ENCODE peak calls at places on chromosomes 4 and X, in six cellular contexts. L is HepG2, P is A549, E is NB4, A is K562, V is GM12878. F is an unnamed sample.
A peak's percentile ranks its signal among the peaks of the same experiment; 100 is the strongest.

GRCh38 chr4:89298788-89299152 is 8.8 kb downstream of the GPRIN3 start:
- DNase-seq in A (no peak), E (peak; percentile 43), V (no peak), L (no peak), P (no peak), F (no peak)

GRCh38 chrX:107628662-107629532 is 587 bp downstream of the PRPS1 start:
- DNase-seq in A (peak; percentile 33), E (peak; percentile 72), V (no peak), P (peak; percentile 50), L (peak; percentile 25), F (peak; percentile 26)

GRCh38 chr4:25950476-25951389 is 36.7 kb downstream of the SMIM20 start:
- DNase-seq in P (no peak), L (peak; percentile 13), A (no peak), V (no peak), E (no peak), F (no peak)

GRCh38 chr4:105895324-105895608 is at the start of gene NPNT:
- DNase-seq in E (no peak), V (no peak), A (no peak), P (no peak), L (no peak), F (no peak)

GRCh38 chrX:110006161-110006560 is 3.2 kb downstream of the TMEM164 start:
- DNase-seq in L (no peak), E (no peak), P (no peak), A (no peak), V (no peak), F (no peak)

GRCh38 chr4:55859711-55860110 is 6.3 kb downstream of the EXOC1 start:
- DNase-seq in A (no peak), E (no peak), P (no peak), V (no peak), L (no peak), F (no peak)

GRCh38 chr4:85979276-85979675 is 380.6 kb downstream of the MAPK10 start:
- DNase-seq in V (peak; percentile 30), A (no peak), P (no peak), E (no peak), L (no peak), F (no peak)

GRCh38 chr4:85968945-85969830 is 390.7 kb downstream of the MAPK10 start:
- DNase-seq in E (peak; percentile 36), A (peak; percentile 10), V (no peak), L (peak; percentile 33), P (peak; percentile 35), F (peak; percentile 82)

GRCh38 chr4:56908206-56909082 is 744 bp downstream of the REST start:
- DNase-seq in A (peak; percentile 86), P (peak; percentile 32), V (no peak), E (peak; percentile 92), L (peak; percentile 47), F (peak; percentile 76)

GRCh38 chr4:118968006-118968405 is 79.4 kb downstream of the SYNPO2 start:
- DNase-seq in P (no peak), A (no peak), E (peak; percentile 93), V (peak; percentile 67), L (no peak), F (peak; percentile 38)

GRCh38 chr4:77022581-77023133 is 53.1 kb downstream of the CCNI start:
- DNase-seq in V (no peak), A (no peak), E (no peak), L (no peak), P (no peak), F (peak; percentile 76)

GRCh38 chrX:38654302-38654701 is 93.0 kb downstream of the TSPAN7 start:
- DNase-seq in P (peak; percentile 21), V (no peak), A (peak; percentile 22), L (peak; percentile 36), E (peak; percentile 21), F (peak; percentile 43)

GRCh38 chr4:172865531-172866127 is 303.0 kb upstream of the GALNT7 start:
- DNase-seq in E (no peak), A (no peak), P (no peak), V (no peak), L (no peak), F (no peak)

GRCh38 chr4:172868271-172868670 is 300.3 kb upstream of the GALNT7 start:
- DNase-seq in L (no peak), A (no peak), P (no peak), V (no peak), E (no peak), F (no peak)

GRCh38 chr4:172866421-172866820 is 302.2 kb upstream of the GALNT7 start:
- DNase-seq in V (no peak), A (no peak), P (no peak), L (no peak), E (no peak), F (no peak)

GRCh38 chr4:172869621-172870268 is 298.9 kb upstream of the GALNT7 start:
- DNase-seq in A (no peak), P (no peak), L (no peak), E (no peak), V (no peak), F (no peak)

GRCh38 chr4:172871381-172871780 is 297.2 kb upstream of the GALNT7 start:
- DNase-seq in A (no peak), E (no peak), L (no peak), V (no peak), P (peak; percentile 13), F (no peak)
- TF ChIP-seq MYC in A (no peak), E (no peak), L (no peak), V (no peak), P (no peak), F (no peak)

DNA sequence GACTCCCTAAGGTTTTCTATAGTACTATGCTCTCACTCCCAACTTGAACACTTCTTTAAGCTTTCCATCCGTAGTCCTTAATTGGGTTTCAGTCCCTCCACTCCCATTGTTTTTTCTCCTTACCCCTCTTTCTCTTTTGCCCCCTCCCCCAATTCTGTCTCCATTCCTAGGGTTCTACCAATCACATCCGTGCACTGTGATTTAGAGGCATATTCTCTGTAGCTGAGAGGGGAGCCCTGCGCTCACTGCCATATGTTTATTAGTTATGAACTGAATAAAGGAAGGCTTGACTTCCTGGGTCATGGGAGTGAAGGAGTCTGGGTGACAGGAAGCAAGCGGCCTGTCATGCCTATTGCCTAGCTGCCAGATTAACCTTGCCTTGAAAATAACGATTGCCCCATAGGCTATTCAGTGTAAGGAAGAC is 470 bp downstream of the MCTS1 start:
- DNase-seq in P (peak; percentile 38), V (no peak), L (peak; percentile 5), A (peak; percentile 41), E (peak; percentile 59), F (peak; percentile 45)
- TF ChIP-seq MYC in P (no peak), V (no peak), L (no peak), A (no peak), E (no peak), F (no peak)

GRCh38 chr4:78323439-78323838 is 228.1 kb upstream of the ANXA3 start:
- DNase-seq in E (no peak), L (no peak), A (no peak), V (no peak), P (no peak), F (no peak)

GRCh38 chr4:78320353-78320935 is 231.1 kb upstream of the ANXA3 start:
- DNase-seq in P (no peak), E (peak; percentile 50), L (peak; percentile 18), V (no peak), A (no peak), F (no peak)

GRCh38 chr4:78322032-78322431 is 229.5 kb upstream of the ANXA3 start:
- DNase-seq in E (no peak), P (no peak), L (no peak), A (no peak), V (no peak), F (no peak)

GRCh38 chr4:78324625-78325024 is 226.9 kb upstream of the ANXA3 start:
- DNase-seq in L (no peak), V (no peak), E (no peak), A (no peak), P (no peak), F (no peak)

DNA sequence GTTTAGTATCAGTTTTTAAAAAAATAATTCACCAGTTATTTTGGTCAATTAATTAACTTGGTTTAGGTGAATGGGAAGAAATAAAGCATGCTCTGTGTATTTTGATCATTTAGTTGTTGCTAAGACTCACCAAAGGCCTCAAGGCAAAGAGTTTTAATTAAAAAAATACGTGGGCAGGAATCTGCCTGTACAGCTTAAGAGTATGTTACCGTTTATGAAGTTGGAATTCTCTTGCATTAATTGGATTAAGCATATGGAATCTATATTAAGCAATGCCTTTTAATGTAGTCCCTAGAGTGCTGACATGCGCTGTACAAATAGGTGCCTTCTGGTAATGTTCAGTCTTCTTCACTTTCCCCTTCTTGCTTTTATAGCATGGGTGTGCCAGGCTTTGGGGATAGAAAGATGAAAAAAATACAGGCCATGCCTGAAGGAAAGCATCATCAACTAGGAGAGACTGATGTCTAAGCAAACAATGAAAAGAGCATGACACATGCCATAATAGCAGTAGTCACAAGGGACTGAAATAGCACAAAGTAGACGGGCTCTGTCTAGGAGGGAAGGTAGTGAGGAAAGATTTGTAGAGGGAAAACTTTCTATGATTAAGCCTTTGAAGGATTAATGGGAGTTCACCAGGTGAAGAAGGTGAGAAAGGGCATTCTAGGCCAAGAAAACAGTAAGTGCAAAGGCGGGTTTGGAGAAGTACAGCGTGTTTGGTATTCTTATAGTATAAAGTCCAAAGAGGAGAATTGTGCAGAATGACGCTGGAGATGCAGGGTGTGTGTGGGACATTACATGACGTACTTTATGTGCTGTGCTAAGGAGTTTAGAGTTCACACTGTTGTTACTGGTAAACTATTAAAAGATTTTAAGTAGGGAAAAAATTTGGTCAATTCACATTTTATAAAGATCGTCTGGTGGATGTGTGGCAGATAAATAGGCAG is 226.1 kb upstream of the ANXA3 start:
- DNase-seq in E (no peak), A (no peak), P (no peak), V (no peak), L (no peak), F (no peak)
- TF ChIP-seq MYC in E (no peak), A (no peak), P (no peak), V (no peak), L (no peak), F (no peak)

GRCh38 chr4:70901607-70901983 is 574 bp upstream of the MOB1B start:
- DNase-seq in A (no peak), L (peak; percentile 17), V (no peak), P (no peak), E (no peak), F (no peak)

GRCh38 chr4:70903282-70903603 is 1.1 kb downstream of the MOB1B start:
- DNase-seq in P (no peak), V (no peak), A (peak; percentile 89), E (no peak), L (no peak), F (peak; percentile 63)

GRCh38 chr4:70901984-70902576 is at the start of gene MOB1B:
- DNase-seq in P (peak; percentile 81), A (peak; percentile 93), L (peak; percentile 77), V (peak; percentile 34), E (peak; percentile 90), F (peak; percentile 88)

GRCh38 chr4:70902577-70903281 is 560 bp downstream of the MOB1B start:
- DNase-seq in P (peak; percentile 2), L (no peak), E (peak; percentile 52), V (no peak), A (peak; percentile 61), F (peak; percentile 54)
- TF ChIP-seq MYC in P (no peak), L (no peak), E (no peak), V (no peak), A (no peak), F (no peak)

GRCh38 chr4:10029403-10029802 is 8.1 kb upstream of the SLC2A9 start:
- DNase-seq in A (no peak), V (no peak), L (no peak), P (no peak), E (no peak), F (no peak)
- TF ChIP-seq MYC in A (no peak), V (no peak), L (no peak), P (no peak), E (no peak), F (no peak)

GRCh38 chr4:155809835-155810234 is 51.0 kb downstream of the GUCY1B1 start:
- DNase-seq in L (peak; percentile 64), E (peak; percentile 61), V (peak; percentile 55), A (peak; percentile 10), P (peak; percentile 88), F (peak; percentile 58)
- TF ChIP-seq MYC in L (no peak), E (no peak), V (no peak), A (no peak), P (no peak), F (no peak)

GRCh38 chr4:169337510-169337909 is 66.8 kb upstream of the SH3RF1 start:
- DNase-seq in V (no peak), E (no peak), A (no peak), L (no peak), P (no peak), F (no peak)
- TF ChIP-seq MYC in V (no peak), E (no peak), A (no peak), L (no peak), P (no peak), F (no peak)

F was measured in endothelial cell of umbilical vein.